ENCODE peak calls at places on chromosomes 1 and 21, in ten cellular contexts. N is Panc1, U is right lobe of liver, F is M059J, V is gastrocnemius medialis, L is pons, G is anterior cingulate cortex, E is T47D, S is MG63, A is AG08396. D is an unnamed sample.

GRCh38 chr1:225875044-225875822 is 6.9 kb downstream of the TMEM63A start:
- DNase-seq in N (no peak), U (no peak), F (peak), V (no peak), L (no peak), G (no peak), E (peak), S (no peak), A (no peak), D (no peak)

GRCh38 chr1:81760487-81761097 is 40.1 kb upstream of the ADGRL2 start:
- DNase-seq in N (no peak), U (no peak), F (peak), V (no peak), L (no peak), G (no peak), E (no peak), S (no peak), A (peak), D (no peak)

GRCh38 chr1:57712846-57713245 is 289.0 kb upstream of the DAB1 start:
- DNase-seq in N (no peak), U (no peak), F (no peak), V (no peak), L (no peak), G (no peak), E (no peak), S (no peak), A (no peak), D (no peak)

GRCh38 chr21:36122977-36123376 is 11.9 kb upstream of the CBR3 start:
- DNase-seq in N (no peak), U (no peak), F (no peak), V (no peak), L (no peak), G (no peak), E (no peak), S (no peak), A (no peak), D (no peak)

GRCh38 chr1:204294371-204294770 is 65.4 kb downstream of the PLEKHA6 start:
- DNase-seq in N (peak), U (no peak), F (peak), V (no peak), L (no peak), G (no peak), E (no peak), S (peak), A (peak), D (no peak)

GRCh38 chr1:143691400-143691891 is 280.3 kb downstream of the FAM72C start:
- DNase-seq in N (no peak), U (no peak), F (no peak), V (no peak), L (peak), G (no peak), E (no peak), S (peak), A (peak), D (no peak)

GRCh38 chr1:168531605-168532345 is 12.0 kb downstream of the XCL2 start:
- DNase-seq in N (no peak), U (no peak), F (peak), V (no peak), L (no peak), G (no peak), E (no peak), S (no peak), A (no peak), D (no peak)

GRCh38 chr1:69738458-69738857 is 170.7 kb downstream of the LRRC7 start:
- DNase-seq in N (no peak), U (no peak), F (no peak), V (no peak), L (peak), G (no peak), E (no peak), S (no peak), A (no peak), D (no peak)

GRCh38 chr1:200179781-200180160 is 152.3 kb downstream of the NR5A2 start:
- DNase-seq in N (no peak), U (no peak), F (peak), V (no peak), L (no peak), G (no peak), E (no peak), S (peak), A (peak), D (no peak)

GRCh38 chr1:150576794-150577556 is 2.4 kb downstream of the MCL1 start:
- DNase-seq in N (no peak), U (no peak), F (peak), V (no peak), L (peak), G (no peak), E (no peak), S (no peak), A (no peak), D (no peak)

GRCh38 chr1:234600418-234601216 is 9.4 kb downstream of the IRF2BP2 start:
- DNase-seq in N (no peak), U (peak), F (peak), V (no peak), L (peak), G (no peak), E (no peak), S (peak), A (no peak), D (no peak)

GRCh38 chr1:29412591-29412990 is 176.3 kb downstream of the PTPRU start:
- DNase-seq in N (no peak), U (no peak), F (no peak), V (no peak), L (no peak), G (no peak), E (no peak), S (peak), A (no peak), D (no peak)

GRCh38 chr1:162903246-162903645 is 42.3 kb upstream of the CCDC190 start:
- DNase-seq in N (no peak), U (no peak), F (no peak), V (no peak), L (no peak), G (no peak), E (no peak), S (no peak), A (no peak), D (no peak)

GRCh38 chr1:32765561-32766327 is 51.4 kb downstream of the YARS1 start:
- DNase-seq in N (no peak), U (no peak), F (no peak), V (no peak), L (no peak), G (no peak), E (no peak), S (no peak), A (no peak), D (no peak)

D was measured in nucleus accumbens.